ENCODE peak calls at places on chromosomes 3 and 15, in seven cellular contexts. L is thyroid gland, Q is AG10803, F is BJ, O is PC-3, W is progenitor cell of endocrine pancreas, H is H9. S is an unnamed sample.

GRCh38 chr3:149362361-149362760 is 15.1 kb downstream of the TM4SF1 start:
- DNase-seq in F (no peak), O (no peak), L (no peak), H (no peak), Q (peak), W (no peak), S (no peak)

GRCh38 chr15:60620707-60621106 is 141.8 kb upstream of the ICE2 start:
- DNase-seq in H (peak), O (no peak), W (no peak), Q (peak), L (no peak), F (no peak), S (peak)

GRCh38 chr3:122021811-122022401 is at the start of gene ILDR1:
- DNase-seq in H (peak), L (peak), Q (no peak), F (no peak), W (peak), O (peak), S (no peak)

GRCh38 chr15:55221090-55222011 is 24.6 kb upstream of the RSL24D1 start:
- DNase-seq in H (no peak), L (peak), F (peak), W (no peak), Q (peak), O (peak), S (no peak)

GRCh38 chr3:129827765-129828164 is 65.7 kb downstream of the TMCC1 start:
- DNase-seq in F (no peak), L (no peak), O (no peak), H (no peak), Q (no peak), W (no peak), S (peak)

GRCh38 chr15:56471440-56472069 is 6.6 kb upstream of the MNS1 start:
- DNase-seq in F (no peak), L (no peak), W (no peak), O (no peak), H (no peak), Q (no peak), S (no peak)

GRCh38 chr15:67100808-67101581 is 35.6 kb downstream of the SMAD3 start:
- DNase-seq in L (no peak), F (no peak), W (no peak), Q (no peak), O (no peak), H (no peak), S (no peak)

GRCh38 chr3:150412599-150413069 is 4.5 kb downstream of the TSC22D2 start:
- DNase-seq in O (peak), L (no peak), F (peak), W (no peak), Q (peak), H (no peak), S (no peak)

GRCh38 chr3:149936812-149937230 is 33.9 kb downstream of the PFN2 start:
- DNase-seq in O (peak), F (no peak), L (peak), H (peak), W (peak), Q (peak), S (peak)

GRCh38 chr3:140053011-140053702 is 118.2 kb downstream of the CLSTN2 start:
- DNase-seq in Q (no peak), O (no peak), W (no peak), F (no peak), L (no peak), H (no peak), S (no peak)

GRCh38 chr3:57086201-57086600 is 25.7 kb downstream of the SPATA12 start:
- DNase-seq in O (no peak), H (no peak), Q (no peak), L (no peak), F (no peak), W (no peak), S (peak)

GRCh38 chr3:172595648-172596393 is 72.6 kb upstream of the TNFSF10 start:
- DNase-seq in W (no peak), L (peak), Q (peak), H (no peak), F (no peak), O (peak), S (no peak)

GRCh38 chr15:50854594-50855490 is 53.6 kb upstream of the AP4E1 start:
- DNase-seq in O (no peak), L (no peak), F (peak), W (no peak), Q (peak), H (no peak), S (no peak)

GRCh38 chr3:136891934-136892855 is 30.2 kb downstream of the NCK1 start:
- DNase-seq in Q (no peak), L (no peak), H (no peak), F (no peak), O (no peak), W (no peak), S (no peak)

GRCh38 chr15:73442968-73443367 is at the start of gene REC114:
- DNase-seq in Q (no peak), O (no peak), F (no peak), L (no peak), W (no peak), H (no peak), S (no peak)

GRCh38 chr3:110062711-110063110 is 725.4 kb upstream of the DPPA4 start:
- DNase-seq in H (no peak), O (no peak), W (no peak), F (peak), L (no peak), Q (peak), S (no peak)

GRCh38 chr3:58492385-58492970 is 582 bp downstream of the KCTD6 start:
- DNase-seq in L (peak), W (no peak), H (no peak), F (no peak), Q (peak), O (peak), S (no peak)

GRCh38 chr3:38563070-38563901 is 67.1 kb downstream of the EXOG start:
- DNase-seq in W (no peak), L (no peak), Q (no peak), F (no peak), H (peak), O (no peak), S (peak)

GRCh38 chr15:32723171-32723948 is 5.6 kb downstream of the GREM1 start:
- DNase-seq in Q (no peak), L (no peak), W (no peak), F (no peak), H (no peak), O (no peak), S (no peak)

GRCh38 chr3:123652346-123652984 is 67.6 kb upstream of the HACD2 start:
- DNase-seq in L (peak), H (peak), O (peak), W (peak), Q (peak), F (no peak), S (peak)

GRCh38 chr15:93265046-93265658 is 176.1 kb upstream of the RGMA start:
- DNase-seq in H (no peak), O (no peak), L (no peak), F (no peak), W (no peak), Q (no peak), S (no peak)

GRCh38 chr3:190188197-190188596 is 67.5 kb upstream of the P3H2 start:
- DNase-seq in L (no peak), Q (peak), H (no peak), F (no peak), O (no peak), W (no peak), S (no peak)

GRCh38 chr3:62318752-62319569 is 54.4 kb downstream of the FEZF2 start:
- DNase-seq in W (peak), L (peak), H (peak), F (peak), Q (peak), O (peak), S (peak)

GRCh38 chr3:39290255-39290654 is 10.4 kb upstream of the CX3CR1 start:
- DNase-seq in O (no peak), F (no peak), L (no peak), Q (no peak), W (no peak), H (no peak), S (no peak)

GRCh38 chr3:22685598-22685997 is 517.5 kb upstream of the UBE2E2 start:
- DNase-seq in Q (no peak), L (no peak), W (no peak), H (no peak), F (no peak), O (peak), S (no peak)

GRCh38 chr3:9862391-9863235 is 17.4 kb downstream of the CIDEC start:
- DNase-seq in H (peak), O (peak), Q (peak), L (peak), W (peak), F (no peak), S (peak)

GRCh38 chr3:156787926-156788663 is 38.1 kb upstream of the LEKR1 start:
- DNase-seq in O (peak), Q (peak), H (no peak), L (no peak), W (no peak), F (peak), S (no peak)

GRCh38 chr3:53194218-53195065 is 33.4 kb downstream of the PRKCD start:
- DNase-seq in O (peak), W (no peak), H (peak), F (no peak), L (peak), Q (peak), S (no peak)

GRCh38 chr3:113575191-113575590 is 42.8 kb downstream of the SIDT1 start:
- DNase-seq in L (peak), H (no peak), W (no peak), Q (no peak), F (no peak), O (peak), S (peak)

GRCh38 chr3:58383904-58384303 is 49.7 kb downstream of the PDHB start:
- DNase-seq in Q (peak), H (no peak), W (no peak), F (peak), O (peak), L (peak), S (peak)

GRCh38 chr3:43638594-43639447 is 17.0 kb upstream of the ANO10 start:
- DNase-seq in F (no peak), H (peak), Q (no peak), W (no peak), O (peak), L (no peak), S (no peak)

GRCh38 chr15:83845230-83845629 is 191.3 kb downstream of the ADAMTSL3 start:
- DNase-seq in L (no peak), Q (peak), F (no peak), W (no peak), H (no peak), O (no peak), S (no peak)

GRCh38 chr15:36325206-36325605 is 254.2 kb upstream of the CDIN1 start:
- DNase-seq in F (no peak), W (no peak), Q (no peak), H (no peak), O (no peak), L (no peak), S (no peak)

GRCh38 chr3:45145681-45146614 is at the start of gene CDCP1:
- DNase-seq in Q (no peak), W (peak), O (peak), H (peak), L (peak), F (no peak), S (no peak)

GRCh38 chr15:83498801-83499200 is 51.7 kb downstream of the SH3GL3 start:
- DNase-seq in F (no peak), L (no peak), W (no peak), H (peak), Q (no peak), O (no peak), S (no peak)

GRCh38 chr3:53159415-53160135 is 1.4 kb upstream of the PRKCD start:
- DNase-seq in L (no peak), O (no peak), Q (no peak), F (no peak), W (peak), H (peak), S (no peak)

GRCh38 chr15:81097116-81097892 is 36.8 kb upstream of the CFAP161 start:
- DNase-seq in H (no peak), L (no peak), O (no peak), W (no peak), F (no peak), Q (no peak), S (no peak)

GRCh38 chr15:70492240-70493177 is 270.8 kb downstream of the UACA start:
- DNase-seq in O (peak), H (no peak), W (no peak), Q (peak), F (no peak), L (no peak), S (peak)

DNA sequence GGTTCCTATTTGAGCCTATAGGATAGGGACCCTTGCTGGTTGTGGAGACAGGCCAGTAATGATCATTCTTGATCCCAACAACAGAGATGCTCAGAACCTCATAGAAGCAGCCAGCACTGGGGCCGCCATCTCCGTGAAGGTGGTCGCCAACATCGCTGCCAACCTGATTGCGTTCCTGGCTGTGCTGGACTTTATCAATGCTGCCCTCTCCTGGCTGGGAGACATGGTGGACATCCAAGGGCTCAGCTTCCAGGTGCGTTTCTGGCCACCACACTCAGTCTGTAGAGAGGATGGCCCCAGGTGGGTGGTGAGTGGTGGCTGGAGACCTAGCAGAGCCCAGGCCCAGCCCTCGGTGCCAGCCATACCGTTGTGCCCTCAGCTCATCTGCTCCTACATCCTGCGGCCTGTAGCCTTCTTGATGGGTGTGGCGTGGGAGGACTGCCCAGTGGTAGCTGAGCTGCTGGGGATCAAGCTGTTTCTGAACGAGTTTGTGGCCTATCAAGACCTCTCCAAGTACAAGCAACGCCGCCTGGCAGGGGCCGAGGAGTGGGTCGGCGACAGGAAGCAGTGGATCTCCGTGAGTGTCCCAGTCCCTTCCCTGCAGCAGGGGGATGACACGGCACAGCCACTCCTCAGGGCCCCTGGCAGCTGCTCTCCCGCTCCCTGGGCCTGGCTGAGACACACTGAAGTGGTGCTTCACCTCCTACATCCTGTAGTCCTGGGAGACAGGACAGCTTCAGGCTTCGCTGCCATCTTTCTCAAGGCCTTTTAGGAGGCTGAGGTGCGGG is 46.5 kb upstream of the PDE8A start:
- DNase-seq in Q (no peak), L (no peak), O (no peak), H (peak), F (no peak), W (no peak), S (no peak)
- TF ChIP-seq CTCF in Q (no peak), L (no peak), O (peak), H (peak), F (peak), W (no peak), S (peak)

GRCh38 chr3:146636881-146637280 is 31.7 kb upstream of the PLSCR5 start:
- DNase-seq in Q (no peak), L (no peak), H (no peak), W (no peak), O (no peak), F (no peak), S (no peak)

GRCh38 chr3:146640361-146640760 is 35.2 kb upstream of the PLSCR5 start:
- DNase-seq in Q (no peak), H (no peak), L (no peak), F (no peak), O (no peak), W (no peak), S (no peak)

GRCh38 chr3:146637871-146638270 is 32.7 kb upstream of the PLSCR5 start:
- DNase-seq in H (no peak), W (no peak), L (no peak), F (no peak), O (no peak), Q (peak), S (no peak)

GRCh38 chr3:146638718-146639117 is 33.6 kb upstream of the PLSCR5 start:
- DNase-seq in Q (no peak), L (no peak), H (no peak), W (no peak), O (peak), F (no peak), S (no peak)

GRCh38 chr3:146640955-146641867 is 36.1 kb upstream of the PLSCR5 start:
- DNase-seq in F (peak), Q (peak), H (no peak), L (no peak), W (no peak), O (peak), S (no peak)
- TF ChIP-seq CTCF in F (peak), Q (peak), H (peak), L (no peak), W (peak), O (peak), S (peak)

DNA sequence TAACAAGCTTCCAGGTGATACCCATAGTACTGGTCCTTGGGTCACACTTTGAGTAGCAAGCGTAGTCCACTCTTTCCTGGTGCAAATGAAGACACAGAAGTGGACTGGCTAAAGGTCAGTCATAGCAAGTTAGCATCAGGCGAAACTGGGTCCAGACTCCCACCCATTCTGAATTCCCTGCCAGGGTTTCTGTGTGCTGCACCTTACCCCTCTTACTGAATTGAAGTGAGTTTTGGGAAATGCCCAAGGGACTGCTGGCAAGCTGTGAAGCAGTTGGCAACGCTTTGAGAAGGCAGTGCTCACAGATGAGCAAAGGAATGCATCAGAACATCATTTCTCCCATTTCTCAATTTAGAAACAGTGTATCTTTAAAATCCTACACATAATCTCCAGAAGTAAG is 1.8 kb upstream of the LSG1 start:
- DNase-seq in Q (no peak), F (no peak), O (no peak), W (no peak), L (no peak), H (no peak), S (no peak)
- TF ChIP-seq CTCF in Q (no peak), F (no peak), O (no peak), W (no peak), L (no peak), H (no peak), S (no peak)

GRCh38 chr3:127426444-127427168 is 138.8 kb upstream of the PRR20G start:
- DNase-seq in Q (no peak), W (no peak), H (peak), O (no peak), L (no peak), F (no peak), S (no peak)
- TF ChIP-seq CTCF in Q (no peak), W (no peak), H (no peak), O (no peak), L (no peak), F (no peak), S (no peak)

GRCh38 chr3:171168551-171168950 is 142.0 kb upstream of the SLC2A2 start:
- DNase-seq in Q (no peak), W (no peak), L (no peak), H (no peak), F (no peak), O (no peak), S (no peak)
- TF ChIP-seq CTCF in Q (no peak), W (no peak), L (no peak), H (no peak), F (no peak), O (no peak), S (no peak)

S was measured in adrenal gland.